ENCODE peak calls at places on chromosomes 2 and 18, in eight cellular contexts. W is A549; Q is NCI-H1092; U is NCI-H1105 treated with DMSO at 0.1 percent for 48 hours; R is H7; Z is kidney tubule cell; O is coronary artery; B is activated CD8-positive, alpha-beta memory T cell treated with anti-CD3 and anti-CD28 coated beads for 4 hours. J is an unnamed sample.

GRCh38 chr2:240480834-240481623 is 45.6 kb downstream of the GPC1 start:
- DNase-seq in W (no peak), Q (no peak), U (no peak), R (peak), Z (no peak), O (no peak), B (no peak), J (no peak)

GRCh38 chr2:120994301-120994700 is 258.6 kb downstream of the GLI2 start:
- DNase-seq in W (no peak), Q (no peak), U (no peak), R (no peak), Z (no peak), O (no peak), B (no peak), J (no peak)

GRCh38 chr2:197189770-197190434 is 120.7 kb downstream of the ANKRD44 start:
- DNase-seq in W (no peak), Q (no peak), U (no peak), R (no peak), Z (no peak), O (no peak), B (no peak), J (no peak)

GRCh38 chr2:1945837-1946236 is 201.5 kb upstream of the PXDN start:
- DNase-seq in W (no peak), Q (no peak), U (no peak), R (no peak), Z (no peak), O (no peak), B (no peak), J (no peak)

GRCh38 chr2:151974997-151975396 is 123.8 kb downstream of the CACNB4 start:
- DNase-seq in W (no peak), Q (no peak), U (no peak), R (no peak), Z (no peak), O (no peak), B (no peak), J (no peak)

GRCh38 chr18:13608791-13609552 is 117.4 kb downstream of the FAM210A start:
- DNase-seq in W (no peak), Q (no peak), U (no peak), R (no peak), Z (peak), O (no peak), B (no peak), J (no peak)

GRCh38 chr18:26621161-26622026 is 73.0 kb upstream of the KCTD1 start:
- DNase-seq in W (peak), Q (no peak), U (no peak), R (peak), Z (peak), O (no peak), B (no peak), J (no peak)

GRCh38 chr2:100993294-100993693 is 8.8 kb upstream of the RPL31 start:
- DNase-seq in W (no peak), Q (no peak), U (no peak), R (no peak), Z (no peak), O (no peak), B (no peak), J (no peak)

GRCh38 chr18:44725300-44726096 is 44.8 kb downstream of the SETBP1 start:
- DNase-seq in W (no peak), Q (no peak), U (no peak), R (no peak), Z (peak), O (no peak), B (peak), J (no peak)

GRCh38 chr2:70088508-70089219 is 1.4 kb downstream of the PCBP1 start:
- DNase-seq in W (no peak), Q (no peak), U (peak), R (no peak), Z (no peak), O (no peak), B (no peak), J (peak)

GRCh38 chr2:239942090-239942489 is 83.1 kb downstream of the NDUFA10 start:
- DNase-seq in W (no peak), Q (no peak), U (no peak), R (no peak), Z (no peak), O (no peak), B (no peak), J (no peak)

GRCh38 chr2:241507430-241508239 is 749 bp downstream of the STK25 start:
- DNase-seq in W (peak), Q (no peak), U (peak), R (peak), Z (peak), O (no peak), B (peak), J (no peak)

GRCh38 chr18:3875961-3876360 is 426.0 kb downstream of the TGIF1 start:
- DNase-seq in W (no peak), Q (no peak), U (no peak), R (no peak), Z (no peak), O (no peak), B (no peak), J (no peak)

GRCh38 chr2:74632209-74632938 is 15.8 kb downstream of the M1AP start:
- DNase-seq in W (peak), Q (no peak), U (no peak), R (peak), Z (peak), O (no peak), B (no peak), J (no peak)

GRCh38 chr2:100408104-100408503 is 9.4 kb downstream of the CHST10 start:
- DNase-seq in W (no peak), Q (no peak), U (no peak), R (peak), Z (no peak), O (no peak), B (no peak), J (no peak)

J was measured in NCI-H1694.